ENCODE peak calls at places on chromosome X, in six cellular contexts. K is lung, B is endothelial cell of umbilical vein, V is AG10803, S is HFF-Myc, Z is astrocyte of the spinal cord. P is an unnamed sample.

GRCh38 chrX:31127716-31128115 is 55.9 kb upstream of the FTHL17 start:
- DNase-seq in K (no peak), B (no peak), V (no peak), S (no peak), Z (no peak), P (no peak)

GRCh38 chrX:115330498-115331138 is 41.1 kb downstream of the LUZP4 start:
- DNase-seq in K (peak; percentile 41), B (peak; percentile 65), V (peak; percentile 68), S (no peak), Z (peak; percentile 70), P (no peak)

GRCh38 chrX:133986008-133986683 is 752 bp upstream of the GPC3 start:
- DNase-seq in K (no peak), B (no peak), V (no peak), S (no peak), Z (no peak), P (no peak)

GRCh38 chrX:151742311-151742710 is 7.8 kb downstream of the CNGA2 start:
- DNase-seq in K (no peak), B (no peak), V (no peak), S (no peak), Z (no peak), P (no peak)

GRCh38 chrX:140132937-140133336 is 167.6 kb upstream of the CXorf66 start:
- DNase-seq in K (no peak), B (no peak), V (peak; percentile 4), S (no peak), Z (no peak), P (no peak)

GRCh38 chrX:39261446-39262147 is 460.3 kb downstream of the MID1IP1 start:
- DNase-seq in K (no peak), B (peak; percentile 53), V (peak; percentile 67), S (no peak), Z (peak; percentile 24), P (no peak)

GRCh38 chrX:148871422-148872152 is 371.2 kb downstream of the AFF2 start:
- DNase-seq in K (no peak), B (no peak), V (peak; percentile 95), S (no peak), Z (peak; percentile 87), P (no peak)

GRCh38 chrX:1450381-1451161 is 2.1 kb downstream of the ASMTL start:
- DNase-seq in K (no peak), B (no peak), V (no peak), S (no peak), Z (no peak), P (no peak)

GRCh38 chrX:3393581-3394111 is 47.2 kb upstream of the MXRA5 start:
- DNase-seq in K (no peak), B (peak; percentile 33), V (peak; percentile 82), S (peak; percentile 46), Z (peak; percentile 40), P (no peak)

GRCh38 chrX:123267220-123267619 is 83.1 kb downstream of the GRIA3 start:
- DNase-seq in K (no peak), B (no peak), V (peak; percentile 51), S (no peak), Z (peak; percentile 40), P (no peak)

GRCh38 chrX:43703211-43703791 is 47.2 kb downstream of the MAOA start:
- DNase-seq in K (no peak), B (peak; percentile 88), V (peak; percentile 37), S (peak; percentile 2), Z (peak; percentile 68), P (no peak)

GRCh38 chrX:115234220-115234557 is 293 bp upstream of the LRCH2 start:
- DNase-seq in K (no peak), B (no peak), V (peak; percentile 5), S (no peak), Z (peak; percentile 11), P (no peak)

GRCh38 chrX:71282514-71283408 is 674 bp upstream of the NONO start:
- DNase-seq in K (no peak), B (no peak), V (no peak), S (peak; percentile 17), Z (no peak), P (no peak)

GRCh38 chrX:70549429-70549828 is 104.8 kb downstream of the DLG3 start:
- DNase-seq in K (no peak), B (no peak), V (no peak), S (no peak), Z (no peak), P (no peak)

GRCh38 chrX:112642349-112642748 is 37.4 kb downstream of the LHFPL1 start:
- DNase-seq in K (peak; percentile 31), B (peak; percentile 11), V (peak; percentile 61), S (peak; percentile 20), Z (peak; percentile 63), P (no peak)

GRCh38 chrX:14777484-14777883 is 95.4 kb downstream of the FANCB start:
- DNase-seq in K (no peak), B (no peak), V (peak; percentile 67), S (no peak), Z (peak; percentile 6), P (no peak)

GRCh38 chrX:56557376-56557929 is 6.0 kb upstream of the UBQLN2 start:
- DNase-seq in K (no peak), B (no peak), V (no peak), S (no peak), Z (no peak), P (no peak)

GRCh38 chrX:132173647-132174046 is 45.6 kb downstream of the RAP2C start:
- DNase-seq in K (no peak), B (no peak), V (no peak), S (no peak), Z (no peak), P (no peak)

GRCh38 chrX:115533485-115533884 is 27.5 kb upstream of the PLS3 start:
- DNase-seq in K (no peak), B (no peak), V (peak; percentile 61), S (no peak), Z (peak; percentile 7), P (no peak)

GRCh38 chrX:356385-357034 is 30.2 kb downstream of the PPP2R3B start:
- DNase-seq in K (no peak), B (no peak), V (peak; percentile 94), S (peak; percentile 86), Z (peak; percentile 58), P (no peak)

GRCh38 chrX:18828832-18829404 is 121.5 kb downstream of the PPEF1 start:
- DNase-seq in K (no peak), B (no peak), V (no peak), S (no peak), Z (peak; percentile 2), P (no peak)

GRCh38 chrX:154458116-154458953 is at the start of gene PLXNA3:
- DNase-seq in K (no peak), B (no peak), V (peak; percentile 31), S (no peak), Z (no peak), P (peak; percentile 54)

GRCh38 chrX:135707880-135708279 is 5.6 kb upstream of the CT45A1 start:
- DNase-seq in K (no peak), B (peak; percentile 7), V (no peak), S (no peak), Z (no peak), P (no peak)

GRCh38 chrX:50167366-50167765 is 33.4 kb downstream of the AKAP4 start:
- DNase-seq in K (no peak), B (no peak), V (no peak), S (no peak), Z (no peak), P (no peak)

GRCh38 chrX:76148011-76148665 is 24.7 kb upstream of the PBDC1 start:
- DNase-seq in K (no peak), B (peak; percentile 33), V (peak; percentile 53), S (no peak), Z (peak; percentile 46), P (no peak)

GRCh38 chrX:40145001-40145631 is 47.4 kb upstream of the BCOR start:
- DNase-seq in K (no peak), B (no peak), V (peak; percentile 71), S (peak; percentile 33), Z (no peak), P (no peak)

GRCh38 chrX:23945206-23945605 is 37.4 kb downstream of the CXorf58 start:
- DNase-seq in K (no peak), B (no peak), V (no peak), S (no peak), Z (no peak), P (no peak)

GRCh38 chrX:142977128-142977914 is 48.4 kb upstream of the SPANXN4 start:
- DNase-seq in K (no peak), B (no peak), V (no peak), S (no peak), Z (no peak), P (no peak)

DNA sequence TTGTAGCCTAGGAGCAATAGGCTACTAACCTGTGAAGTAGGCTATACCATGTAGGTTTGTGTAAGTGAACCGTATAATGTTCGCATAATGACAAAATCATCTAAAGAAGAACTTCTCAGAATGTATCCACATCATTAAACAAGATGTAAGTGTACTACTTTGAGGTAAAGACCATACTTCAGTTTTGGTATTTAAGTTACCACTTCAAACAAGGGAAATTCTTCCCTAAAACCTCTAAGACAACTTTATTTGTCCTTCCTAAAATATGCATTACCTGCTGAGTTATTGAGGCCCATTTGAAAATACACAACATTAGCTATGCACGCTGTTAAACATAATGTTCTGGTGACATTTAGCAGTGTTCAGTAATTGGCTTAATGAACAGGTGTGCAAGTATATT is 182.7 kb downstream of the RPA4 start:
- DNase-seq in K (no peak), B (no peak), V (no peak), S (no peak), Z (no peak), P (no peak)
- H3K4me3 ChIP-seq in K (no peak overlapping the region), B (no peak overlapping the region), V (no peak overlapping the region), S (no peak overlapping the region), Z (no peak overlapping the region), P (no peak overlapping the region)

DNA sequence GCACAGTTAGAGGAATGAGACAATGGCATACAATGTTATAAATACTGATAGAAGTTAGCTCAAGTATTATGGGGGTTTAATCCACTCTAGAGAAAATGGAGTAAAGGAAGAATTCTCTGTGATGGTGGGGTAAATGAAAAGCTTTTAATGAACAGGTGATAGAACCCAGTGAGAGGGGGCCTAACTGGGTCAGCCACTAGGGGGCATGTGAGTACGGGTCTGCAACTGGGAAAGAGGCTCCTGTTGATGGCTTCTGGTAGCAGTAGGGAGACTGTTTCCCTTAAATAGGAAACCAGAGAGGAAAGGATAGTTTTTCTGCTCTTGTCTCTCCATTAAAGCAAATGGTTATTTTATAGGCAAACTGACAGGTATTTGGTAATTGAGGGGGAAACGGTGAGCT is 132.8 kb upstream of the GPR101 start:
- DNase-seq in K (no peak), B (no peak), V (no peak), S (no peak), Z (no peak), P (no peak)
- TF ChIP-seq CTCF in K (no peak), B (no peak), V (no peak), S (no peak), Z (no peak), P (no peak)

GRCh38 chrX:65598559-65599147 is 64.1 kb upstream of the LAS1L start:
- DNase-seq in K (no peak), B (no peak), V (no peak), S (no peak), Z (no peak), P (no peak)
- H3K4me3 ChIP-seq in K (no peak overlapping the region), B (no peak overlapping the region), V (no peak overlapping the region), S (no peak overlapping the region), Z (no peak overlapping the region), P (no peak overlapping the region)

GRCh38 chrX:113950081-113950678 is 633.7 kb upstream of the HTR2C start:
- DNase-seq in K (no peak), B (no peak), V (no peak), S (no peak), Z (no peak), P (no peak)

DNA sequence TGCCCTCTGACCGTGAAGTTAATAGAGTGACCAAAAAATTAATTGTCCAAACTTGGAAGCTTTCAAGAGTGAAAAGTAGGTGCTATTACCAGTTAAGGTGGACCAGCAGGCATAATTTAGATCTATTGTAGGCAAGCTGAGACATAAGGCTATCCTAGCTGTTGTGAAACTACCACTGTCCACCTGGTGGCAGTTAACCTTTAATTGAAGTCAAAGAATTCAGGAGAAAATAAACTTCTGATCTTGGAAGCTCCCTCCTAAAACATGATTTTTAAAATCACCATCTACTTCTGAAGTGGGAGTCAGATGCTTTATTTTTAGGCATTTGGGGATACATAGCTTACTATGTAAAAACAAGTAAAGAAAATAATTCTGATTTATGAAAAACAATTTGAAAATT is 636.3 kb upstream of the HTR2C start:
- DNase-seq in K (no peak), B (no peak), V (no peak), S (no peak), Z (no peak), P (no peak)
- TF ChIP-seq CTCF in K (no peak), B (no peak), V (no peak), S (no peak), Z (no peak), P (no peak)

P was measured in left ventricle myocardium inferior.